ENCODE peak calls at places on chromosomes 6 and 20, in seven cellular contexts. Q is CD14-positive monocyte; I is neural crest cell; K is progenitor cell of endocrine pancreas; C is ovary; O is CD8-positive, alpha-beta T cell; D is prostate gland. L is an unnamed sample.

GRCh38 chr6:82989891-82990290 is 75.8 kb downstream of the UBE3D start:
- DNase-seq in D (no peak), K (no peak), I (no peak), Q (no peak), O (no peak), C (no peak), L (no peak)

GRCh38 chr20:20411841-20412240 is 43.9 kb downstream of the INSM1 start:
- DNase-seq in I (no peak), Q (no peak), D (no peak), O (no peak), K (no peak), C (no peak), L (no peak)

GRCh38 chr6:41541364-41541763 is 4.8 kb upstream of the FOXP4 start:
- DNase-seq in D (no peak), O (no peak), I (no peak), K (no peak), Q (no peak), C (no peak), L (no peak)

GRCh38 chr6:73515204-73516101 is 5.4 kb downstream of the EEF1A1 start:
- DNase-seq in O (peak), I (no peak), D (peak), C (peak), Q (peak), K (no peak), L (no peak)

GRCh38 chr6:168035661-168036616 is 38.5 kb downstream of the KIF25 start:
- DNase-seq in I (no peak), Q (no peak), C (no peak), D (no peak), O (no peak), K (no peak), L (no peak)

GRCh38 chr20:50478162-50479036 is 31.8 kb upstream of the PTPN1 start:
- DNase-seq in I (peak), K (no peak), D (peak), O (peak), Q (peak), C (peak), L (peak)

GRCh38 chr6:154593122-154593521 is 82.6 kb upstream of the CNKSR3 start:
- DNase-seq in Q (no peak), D (no peak), K (no peak), I (no peak), O (no peak), C (no peak), L (no peak)

GRCh38 chr20:35421322-35421721 is 9.5 kb upstream of the UQCC1 start:
- DNase-seq in I (no peak), Q (no peak), K (no peak), O (no peak), C (no peak), D (no peak), L (no peak)

GRCh38 chr6:110495949-110496348 is 19.5 kb upstream of the SLC22A16 start:
- DNase-seq in K (no peak), Q (no peak), D (no peak), O (no peak), I (no peak), C (no peak), L (no peak)

GRCh38 chr6:168485804-168486203 is 44.8 kb downstream of the SMOC2 start:
- DNase-seq in Q (no peak), D (no peak), K (no peak), C (no peak), O (no peak), I (no peak), L (no peak)

GRCh38 chr6:106973018-106973840 is 1.3 kb downstream of the CD24 start:
- DNase-seq in K (peak), I (peak), C (no peak), Q (no peak), D (peak), O (no peak), L (no peak)

GRCh38 chr6:87094576-87094975 is 330 bp downstream of the CGA start:
- DNase-seq in Q (no peak), D (no peak), O (no peak), K (no peak), C (no peak), I (no peak), L (no peak)

GRCh38 chr6:13286185-13286584 is 42.2 kb downstream of the TBC1D7 start:
- DNase-seq in D (no peak), K (no peak), C (no peak), O (no peak), Q (no peak), I (no peak), L (no peak)

GRCh38 chr6:15914553-15914952 is 214.3 kb upstream of the MYLIP start:
- DNase-seq in O (no peak), K (no peak), I (no peak), C (no peak), D (no peak), Q (no peak), L (no peak)

GRCh38 chr20:5526516-5526915 is 209.8 kb upstream of the PROKR2 start:
- DNase-seq in I (no peak), Q (no peak), K (no peak), D (no peak), O (no peak), C (no peak), L (no peak)

GRCh38 chr6:12394170-12394569 is 104.0 kb downstream of the EDN1 start:
- DNase-seq in Q (no peak), K (no peak), I (no peak), O (no peak), C (no peak), D (no peak), L (no peak)

GRCh38 chr20:48921883-48922867 is 664 bp downstream of the ARFGEF2 start:
- DNase-seq in O (no peak), C (no peak), K (peak), D (peak), Q (peak), I (no peak), L (peak)

GRCh38 chr20:3890410-3890751 is 1.2 kb downstream of the PANK2 start:
- DNase-seq in C (no peak), D (no peak), I (no peak), K (no peak), O (no peak), Q (no peak), L (no peak)

GRCh38 chr20:13021205-13021970 is 12.6 kb downstream of the SPTLC3 start:
- DNase-seq in K (no peak), C (no peak), O (no peak), D (no peak), I (no peak), Q (no peak), L (no peak)

GRCh38 chr20:56690531-56691175 is 61.5 kb downstream of the TFAP2C start:
- DNase-seq in K (no peak), I (no peak), O (no peak), Q (no peak), D (no peak), C (no peak), L (no peak)

GRCh38 chr6:129440691-129441090 is 269.3 kb downstream of the ARHGAP18 start:
- DNase-seq in C (no peak), I (no peak), K (no peak), D (no peak), O (no peak), Q (no peak), L (no peak)

GRCh38 chr6:30647039-30647801 is at the start of gene C6orf136:
- DNase-seq in K (peak), O (peak), I (peak), C (peak), Q (peak), D (peak), L (peak)

GRCh38 chr6:35161776-35162607 is 20.9 kb upstream of the TCP11 start:
- DNase-seq in O (no peak), C (no peak), Q (no peak), K (no peak), D (no peak), I (no peak), L (no peak)

GRCh38 chr20:2005831-2006426 is 12.1 kb upstream of the PDYN start:
- DNase-seq in I (peak), K (peak), Q (peak), C (peak), D (peak), O (peak), L (peak)

GRCh38 chr20:45823949-45824835 is 2.9 kb downstream of the TNNC2 start:
- DNase-seq in Q (no peak), O (peak), D (peak), C (peak), K (peak), I (no peak), L (peak)

GRCh38 chr20:16462711-16463110 is 110.5 kb downstream of the KIF16B start:
- DNase-seq in C (no peak), O (no peak), Q (no peak), I (no peak), D (no peak), K (no peak), L (no peak)

GRCh38 chr6:118725944-118726343 is 74.6 kb upstream of the CEP85L start:
- DNase-seq in Q (peak), C (no peak), I (no peak), O (peak), D (no peak), K (no peak), L (no peak)

GRCh38 chr6:90463359-90463758 is 123.5 kb downstream of the MAP3K7 start:
- DNase-seq in I (no peak), Q (no peak), O (peak), K (no peak), D (no peak), C (no peak), L (no peak)

DNA sequence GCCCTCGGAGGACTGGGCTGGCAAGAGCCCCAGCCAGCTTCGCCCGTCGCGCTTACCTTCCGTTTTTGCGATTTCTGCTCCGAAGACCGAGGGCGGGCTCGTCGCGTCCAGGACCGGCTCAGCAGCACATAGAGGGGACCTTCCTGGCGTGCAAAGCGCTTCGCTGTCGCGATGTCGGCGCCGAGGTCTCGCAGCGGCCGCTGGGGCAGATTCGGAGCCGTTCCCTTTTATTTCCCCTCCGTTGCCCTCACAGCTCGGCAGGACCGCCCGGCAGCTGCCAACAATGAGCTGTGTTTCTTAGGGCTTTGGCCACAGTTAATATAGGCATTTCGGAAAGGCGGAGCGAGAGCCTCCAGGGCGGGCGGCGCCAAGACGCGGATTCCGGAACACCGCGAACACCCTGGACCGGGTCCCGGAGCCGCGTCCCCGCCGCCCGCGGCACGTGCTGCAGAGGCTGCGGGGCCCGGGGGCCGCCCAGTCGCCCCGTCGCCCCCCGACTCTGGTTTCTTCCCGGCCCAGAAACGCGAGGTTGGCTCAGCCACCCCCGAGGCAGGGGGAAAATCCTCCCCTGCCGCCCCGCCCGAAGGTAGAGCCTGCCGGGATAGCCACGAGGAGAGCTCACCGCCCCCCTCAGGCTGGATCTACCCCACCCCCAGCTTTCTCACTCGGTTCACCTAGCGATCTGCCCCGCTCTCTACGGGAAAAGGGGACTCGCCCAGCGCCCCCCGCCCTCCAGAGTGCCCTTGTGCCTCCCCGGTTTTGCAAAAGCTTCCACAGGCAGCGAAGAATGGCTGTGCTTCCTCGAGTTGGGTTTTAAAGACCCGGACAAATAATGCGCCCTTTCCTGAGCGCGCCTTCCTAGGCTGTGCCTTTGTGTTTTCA is at the start of gene CITED2:
- DNase-seq in Q (peak), I (peak), K (peak), C (peak), O (peak), D (peak), L (peak)
- TF ChIP-seq CTCF in Q (no peak), I (peak), K (peak), C (peak), O (no peak), D (no peak), L (peak)

DNA sequence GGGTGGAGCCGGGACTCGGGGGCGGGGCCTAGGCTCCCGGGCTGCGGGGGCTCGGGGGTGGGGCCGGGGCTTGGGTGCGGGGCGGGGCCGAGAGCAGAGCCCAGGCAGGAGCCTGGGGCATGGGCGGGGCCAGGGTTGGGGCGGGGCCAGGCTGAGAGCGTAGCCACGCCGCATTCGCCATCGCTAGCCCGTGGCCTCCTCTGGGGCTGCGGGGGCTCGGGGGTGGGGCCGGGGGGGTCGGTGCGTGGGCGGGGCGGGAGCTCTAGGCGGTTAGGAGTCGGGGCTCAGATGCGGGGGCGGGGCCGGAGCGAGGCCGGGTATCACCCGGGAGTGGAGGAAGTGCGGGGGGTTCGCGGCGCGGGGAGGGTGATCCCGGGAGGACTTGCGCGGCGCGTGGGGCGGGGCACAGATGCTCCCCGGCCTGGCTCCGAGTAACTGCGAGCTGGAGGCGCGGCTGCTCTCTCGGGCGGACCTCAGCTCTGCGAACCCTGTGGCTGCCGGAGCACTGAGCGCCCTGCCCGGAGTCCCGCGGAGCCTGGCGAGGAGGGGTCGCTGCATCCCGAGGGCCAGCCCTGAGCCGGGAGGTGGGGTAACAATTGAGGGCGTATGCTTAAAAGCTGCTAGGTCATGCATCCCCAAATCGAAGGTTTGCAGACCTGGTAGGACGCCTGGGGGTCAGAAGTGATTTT is 434 bp upstream of the ECI2 start:
- DNase-seq in I (peak), Q (peak), C (peak), O (peak), K (peak), D (peak), L (peak)
- TF ChIP-seq CTCF in I (no peak), Q (no peak), C (no peak), O (no peak), K (no peak), D (no peak), L (no peak)

DNA sequence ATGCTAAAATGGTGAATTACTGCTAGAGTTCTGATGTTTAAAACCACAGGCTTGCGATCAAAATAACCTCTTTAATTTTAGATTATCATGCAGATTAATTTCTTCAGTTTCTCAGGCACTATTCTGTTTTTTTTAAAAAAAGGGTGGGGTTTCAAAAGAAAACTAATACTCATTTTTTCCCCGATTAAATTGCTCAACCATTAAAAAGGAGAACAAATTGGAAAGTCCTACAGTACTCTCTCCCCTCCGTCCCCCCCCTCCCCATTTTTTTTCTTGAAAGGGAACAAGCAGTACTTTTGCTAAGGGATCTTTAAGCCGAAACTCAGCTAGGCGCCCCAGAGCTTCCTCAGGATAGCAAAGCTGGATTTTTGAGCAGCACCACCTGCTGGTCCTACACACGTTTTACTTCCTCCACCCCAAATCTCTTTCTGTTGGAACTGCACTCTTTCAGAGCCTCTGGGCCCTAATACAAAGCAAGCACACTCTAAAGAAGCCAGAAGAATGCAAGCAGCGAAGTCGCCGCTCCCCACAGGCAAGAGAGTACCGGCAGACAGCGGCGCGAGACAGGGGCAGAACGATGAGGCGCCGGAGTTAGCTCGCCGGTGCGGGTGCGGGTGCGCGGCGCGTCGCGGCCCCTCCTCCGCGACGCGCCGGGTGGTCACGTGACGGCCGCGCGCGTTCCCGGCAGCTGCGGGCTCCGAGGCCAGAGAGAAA is at the start of gene RNF146:
- DNase-seq in K (peak), I (peak), Q (peak), D (peak), C (peak), O (peak), L (peak)
- TF ChIP-seq CTCF in K (peak), I (peak), Q (peak), D (peak), C (peak), O (peak), L (peak)

DNA sequence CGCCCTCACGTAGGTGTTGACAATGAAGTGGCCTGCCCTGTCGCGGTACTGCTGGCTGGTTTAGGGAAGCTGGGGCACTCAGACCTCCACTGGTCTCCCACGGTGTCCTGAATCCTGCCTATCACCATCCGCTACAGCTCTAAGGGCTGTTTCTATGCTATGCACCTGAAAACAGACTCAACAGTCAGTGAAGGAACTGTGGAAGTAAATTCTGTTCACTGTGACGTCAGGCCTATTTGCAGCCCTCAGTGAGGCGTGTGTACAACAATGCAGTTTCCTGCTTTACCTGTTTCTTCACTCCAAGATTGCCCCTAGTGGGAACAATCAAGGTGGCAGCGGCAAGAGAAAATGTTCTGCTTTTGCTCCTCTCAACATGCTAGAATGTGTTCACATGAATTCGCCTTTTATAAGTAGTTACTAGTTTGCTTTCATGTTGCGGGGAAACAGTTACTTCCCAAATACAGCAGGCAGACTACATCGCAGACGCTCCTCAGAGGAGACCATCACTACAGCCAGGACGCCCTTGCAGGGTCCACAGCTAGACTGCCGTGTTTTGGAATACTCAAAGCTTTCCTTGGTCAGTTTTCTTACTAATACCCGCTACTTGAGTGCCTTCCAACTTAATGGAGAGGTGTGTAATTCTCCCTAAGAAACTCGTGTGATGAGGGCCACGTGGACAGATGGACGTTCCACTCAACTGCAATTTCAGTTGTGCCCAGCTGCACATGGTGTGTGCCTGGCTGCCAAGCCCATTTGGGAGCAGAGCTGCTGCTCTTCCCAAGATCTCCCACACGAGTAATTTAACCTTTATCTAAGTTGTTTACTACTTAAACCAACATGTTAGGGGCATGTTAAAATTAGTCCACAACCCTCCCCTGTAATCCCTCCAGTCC is 25.4 kb downstream of the DIDO1 start:
- DNase-seq in O (no peak), Q (no peak), I (no peak), C (no peak), D (peak), K (no peak), L (no peak)
- TF ChIP-seq CTCF in O (no peak), Q (no peak), I (no peak), C (no peak), D (no peak), K (no peak), L (no peak)

GRCh38 chr6:170371588-170371987 is 65.0 kb downstream of the FAM120B start:
- DNase-seq in D (no peak), C (no peak), I (no peak), O (no peak), K (no peak), Q (no peak), L (no peak)
- TF ChIP-seq CTCF in D (no peak), C (no peak), I (no peak), O (no peak), K (no peak), Q (no peak), L (no peak)